ENCODE peak calls at places on chromosome 9, in five cellular contexts. U, X, R, F and D are unnamed samples.

GRCh38 chr9:24912767-24913166 is 367.1 kb upstream of the IZUMO3 start:
- DNase-seq in U (no peak), X (no peak), R (no peak), F (no peak), D (no peak)

GRCh38 chr9:21965401-21965951 is 28.7 kb downstream of the CDKN2A start:
- DNase-seq in U (no peak), X (peak), R (no peak), F (peak), D (peak)

GRCh38 chr9:107389617-107390071 is 99.9 kb downstream of the KLF4 start:
- DNase-seq in U (peak), X (peak), R (no peak), F (peak), D (peak)

GRCh38 chr9:15851766-15852165 is 298.9 kb downstream of the CCDC171 start:
- DNase-seq in U (no peak), X (no peak), R (no peak), F (no peak), D (no peak)

GRCh38 chr9:90478821-90479220 is 163.8 kb downstream of the DIRAS2 start:
- DNase-seq in U (no peak), X (no peak), R (no peak), F (no peak), D (no peak)

GRCh38 chr9:125513634-125514413 is 193.2 kb downstream of the MAPKAP1 start:
- DNase-seq in U (peak), X (peak), R (no peak), F (peak), D (peak)

GRCh38 chr9:133516256-133516960 is 8.4 kb downstream of the MYMK start:
- DNase-seq in U (no peak), X (peak), R (no peak), F (no peak), D (no peak)

GRCh38 chr9:73038613-73039012 is 85.8 kb upstream of the ALDH1A1 start:
- DNase-seq in U (peak), X (peak), R (no peak), F (peak), D (peak)

GRCh38 chr9:4138781-4139180 is 161.1 kb downstream of the GLIS3 start:
- DNase-seq in U (no peak), X (no peak), R (no peak), F (no peak), D (no peak)

GRCh38 chr9:120402741-120403542 is 177.0 kb downstream of the CDK5RAP2 start:
- DNase-seq in U (no peak), X (no peak), R (no peak), F (peak), D (peak)

GRCh38 chr9:16421534-16421933 is 448.9 kb downstream of the BNC2 start:
- DNase-seq in U (no peak), X (no peak), R (peak), F (no peak), D (no peak)

GRCh38 chr9:120571443-120572257 is 8.3 kb downstream of the CDK5RAP2 start:
- DNase-seq in U (no peak), X (peak), R (no peak), F (peak), D (peak)

GRCh38 chr9:35079041-35079425 is 709 bp downstream of the FANCG start:
- DNase-seq in U (no peak), X (no peak), R (no peak), F (no peak), D (no peak)

GRCh38 chr9:121098567-121099198 is 23.9 kb downstream of the CNTRL start:
- DNase-seq in U (no peak), X (no peak), R (no peak), F (no peak), D (no peak)

GRCh38 chr9:74379718-74380117 is 117.4 kb upstream of the RORB start:
- DNase-seq in U (no peak), X (no peak), R (peak), F (no peak), D (peak)

GRCh38 chr9:125904155-125904841 is 157.1 kb downstream of the PBX3 start:
- DNase-seq in U (no peak), X (no peak), R (peak), F (no peak), D (no peak)